ENCODE peak calls at places on chromosomes 13 and 19, in six cellular contexts. One of them, this sample, is unnamed.

GRCh38 chr19:7489609-7490044 is 792 bp upstream of the PEX11G start:
- DNase-seq in right lobe of liver: no peak
- DNase-seq in heart left ventricle: no peak
- DNase-seq in SK-N-SH: no peak
- DNase-seq in breast epithelium: no peak
- DNase-seq in cardiac muscle cell: no peak
- DNase-seq in this sample: no peak

GRCh38 chr19:6032827-6033226 is 54.9 kb upstream of the RANBP3 start:
- DNase-seq in SK-N-SH: no peak
- DNase-seq in breast epithelium: no peak
- DNase-seq in cardiac muscle cell: no peak
- DNase-seq in right lobe of liver: peak; percentile 3
- DNase-seq in heart left ventricle: no peak
- DNase-seq in this sample: no peak

GRCh38 chr19:30880151-30880550 is 469.1 kb downstream of the TSHZ3 start:
- DNase-seq in right lobe of liver: no peak
- DNase-seq in heart left ventricle: no peak
- DNase-seq in breast epithelium: no peak
- DNase-seq in SK-N-SH: no peak
- DNase-seq in cardiac muscle cell: no peak
- DNase-seq in this sample: no peak

GRCh38 chr13:23866420-23867026 is 22.7 kb downstream of the MIPEP start:
- DNase-seq in SK-N-SH: no peak
- DNase-seq in breast epithelium: no peak
- DNase-seq in heart left ventricle: no peak
- DNase-seq in right lobe of liver: no peak
- DNase-seq in cardiac muscle cell: no peak
- DNase-seq in this sample: no peak

GRCh38 chr13:79541426-79542049 is 60.6 kb downstream of the NDFIP2 start:
- DNase-seq in cardiac muscle cell: peak; percentile 78
- DNase-seq in heart left ventricle: no peak
- DNase-seq in SK-N-SH: peak; percentile 21
- DNase-seq in breast epithelium: no peak
- DNase-seq in right lobe of liver: no peak
- DNase-seq in this sample: peak; percentile 45

GRCh38 chr13:95254341-95254740 is 46.9 kb downstream of the ABCC4 start:
- DNase-seq in cardiac muscle cell: no peak
- DNase-seq in SK-N-SH: no peak
- DNase-seq in heart left ventricle: no peak
- DNase-seq in breast epithelium: no peak
- DNase-seq in right lobe of liver: no peak
- DNase-seq in this sample: peak; percentile 67

GRCh38 chr19:5286465-5287029 is 54.1 kb downstream of the PTPRS start:
- DNase-seq in heart left ventricle: no peak
- DNase-seq in cardiac muscle cell: no peak
- DNase-seq in right lobe of liver: no peak
- DNase-seq in breast epithelium: no peak
- DNase-seq in SK-N-SH: no peak
- DNase-seq in this sample: no peak

GRCh38 chr19:42233106-42233505 is 9.3 kb downstream of the GSK3A start:
- DNase-seq in breast epithelium: no peak
- DNase-seq in cardiac muscle cell: no peak
- DNase-seq in heart left ventricle: no peak
- DNase-seq in SK-N-SH: no peak
- DNase-seq in right lobe of liver: no peak
- DNase-seq in this sample: no peak

GRCh38 chr13:30906411-30906990 is 430 bp downstream of the MEDAG start:
- DNase-seq in heart left ventricle: peak; percentile 34
- DNase-seq in SK-N-SH: no peak
- DNase-seq in cardiac muscle cell: peak; percentile 33
- DNase-seq in breast epithelium: no peak
- DNase-seq in right lobe of liver: no peak
- DNase-seq in this sample: no peak

GRCh38 chr13:84366484-84366883 is 484.2 kb upstream of the SLITRK1 start:
- DNase-seq in breast epithelium: no peak
- DNase-seq in heart left ventricle: no peak
- DNase-seq in SK-N-SH: no peak
- DNase-seq in cardiac muscle cell: peak; percentile 1
- DNase-seq in right lobe of liver: no peak
- DNase-seq in this sample: no peak

GRCh38 chr19:48502720-48503018 is 9.0 kb downstream of the LMTK3 start:
- DNase-seq in right lobe of liver: no peak
- DNase-seq in cardiac muscle cell: no peak
- DNase-seq in heart left ventricle: no peak
- DNase-seq in SK-N-SH: no peak
- DNase-seq in breast epithelium: no peak
- DNase-seq in this sample: no peak

GRCh38 chr19:39203372-39204341 is at the start of gene SYCN:
- DNase-seq in right lobe of liver: no peak
- DNase-seq in breast epithelium: no peak
- DNase-seq in cardiac muscle cell: no peak
- DNase-seq in heart left ventricle: no peak
- DNase-seq in SK-N-SH: peak; percentile 49
- DNase-seq in this sample: no peak

GRCh38 chr13:60759499-60759898 is 362.5 kb downstream of the TDRD3 start:
- DNase-seq in right lobe of liver: no peak
- DNase-seq in heart left ventricle: no peak
- DNase-seq in SK-N-SH: peak; percentile 31
- DNase-seq in cardiac muscle cell: peak; percentile 14
- DNase-seq in breast epithelium: no peak
- DNase-seq in this sample: peak; percentile 47

GRCh38 chr13:44111701-44112100 is 232.0 kb downstream of the LACC1 start:
- DNase-seq in breast epithelium: no peak
- DNase-seq in heart left ventricle: no peak
- DNase-seq in right lobe of liver: no peak
- DNase-seq in cardiac muscle cell: no peak
- DNase-seq in SK-N-SH: no peak
- DNase-seq in this sample: no peak

GRCh38 chr19:44050740-44051653 is 839 bp upstream of the ZNF223 start:
- DNase-seq in right lobe of liver: no peak
- DNase-seq in heart left ventricle: no peak
- DNase-seq in SK-N-SH: no peak
- DNase-seq in breast epithelium: no peak
- DNase-seq in cardiac muscle cell: peak; percentile 6
- DNase-seq in this sample: peak; percentile 67

GRCh38 chr13:35771898-35772297 is 295.4 kb upstream of the MAB21L1 start:
- DNase-seq in SK-N-SH: no peak
- DNase-seq in cardiac muscle cell: peak; percentile 34
- DNase-seq in right lobe of liver: no peak
- DNase-seq in breast epithelium: no peak
- DNase-seq in heart left ventricle: no peak
- DNase-seq in this sample: peak; percentile 93

GRCh38 chr19:49988433-49988832 is 27.5 kb upstream of the SIGLEC11 start:
- DNase-seq in heart left ventricle: no peak
- DNase-seq in cardiac muscle cell: no peak
- DNase-seq in breast epithelium: no peak
- DNase-seq in SK-N-SH: no peak
- DNase-seq in right lobe of liver: no peak
- DNase-seq in this sample: peak; percentile 60

GRCh38 chr13:33510350-33510749 is 224.8 kb upstream of the STARD13 start:
- DNase-seq in SK-N-SH: no peak
- DNase-seq in right lobe of liver: no peak
- DNase-seq in breast epithelium: no peak
- DNase-seq in heart left ventricle: no peak
- DNase-seq in cardiac muscle cell: no peak
- DNase-seq in this sample: no peak

GRCh38 chr19:18590273-18591272 is 2.0 kb downstream of the REX1BD start:
- DNase-seq in right lobe of liver: no peak
- DNase-seq in breast epithelium: peak; percentile 82
- DNase-seq in heart left ventricle: peak; percentile 49
- DNase-seq in SK-N-SH: peak; percentile 89
- DNase-seq in cardiac muscle cell: peak; percentile 70
- DNase-seq in this sample: peak; percentile 66
- TF ChIP-seq CTCF in right lobe of liver: no peak
- TF ChIP-seq CTCF in breast epithelium: peak; percentile 61
- TF ChIP-seq CTCF in heart left ventricle: no peak
- TF ChIP-seq CTCF in SK-N-SH: peak; percentile 70
- TF ChIP-seq CTCF in cardiac muscle cell: peak; percentile 39
- TF ChIP-seq CTCF in this sample: peak; percentile 59

DNA sequence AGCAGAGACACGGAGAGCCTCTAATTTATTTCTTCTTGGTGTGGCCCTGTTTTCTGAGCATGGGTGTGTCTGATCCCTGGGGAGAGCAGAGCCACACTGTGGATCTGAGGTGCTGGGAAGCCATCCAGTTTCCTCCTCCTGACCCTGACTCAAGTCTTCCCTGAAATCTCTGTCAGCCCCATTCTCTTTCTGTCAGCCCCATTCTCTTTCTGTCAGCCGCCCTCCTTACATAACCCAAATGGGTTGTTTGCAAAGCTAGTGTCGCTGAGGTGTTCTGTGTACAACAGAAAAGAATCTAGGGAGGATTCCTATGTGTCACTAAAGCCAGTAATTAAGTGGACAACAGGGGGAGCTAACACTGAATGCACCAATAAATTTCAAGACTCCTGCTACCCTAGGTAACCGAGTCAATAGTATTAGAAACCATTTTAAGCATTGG is 50.2 kb downstream of the LRCH1 start:
- DNase-seq in breast epithelium: no peak
- DNase-seq in heart left ventricle: no peak
- DNase-seq in SK-N-SH: no peak
- DNase-seq in right lobe of liver: no peak
- DNase-seq in cardiac muscle cell: peak; percentile 44
- DNase-seq in this sample: no peak
- H3K4me1 ChIP-seq in breast epithelium: no peaks in the 10 kb centered on the region
- H3K4me1 ChIP-seq in heart left ventricle: peaks cover 89% of the 10 kb centered on the region
- H3K4me1 ChIP-seq in SK-N-SH: peaks cover 14% of the 10 kb centered on the region
- H3K4me1 ChIP-seq in right lobe of liver: peaks cover 33% of the 10 kb centered on the region
- H3K4me1 ChIP-seq in cardiac muscle cell: peaks cover 31% of the 10 kb centered on the region
- H3K4me1 ChIP-seq in this sample: peaks cover 35% of the 10 kb centered on the region

GRCh38 chr19:51927859-51928258 is 587 bp downstream of the ZNF613 start:
- DNase-seq in cardiac muscle cell: no peak
- DNase-seq in right lobe of liver: no peak
- DNase-seq in SK-N-SH: no peak
- DNase-seq in heart left ventricle: no peak
- DNase-seq in breast epithelium: no peak
- DNase-seq in this sample: no peak

GRCh38 chr19:51921949-51922348 is 5.3 kb upstream of the ZNF613 start:
- DNase-seq in right lobe of liver: no peak
- DNase-seq in heart left ventricle: no peak
- DNase-seq in cardiac muscle cell: no peak
- DNase-seq in SK-N-SH: no peak
- DNase-seq in breast epithelium: no peak
- DNase-seq in this sample: no peak

GRCh38 chr19:51931921-51932320 is 4.6 kb downstream of the ZNF613 start:
- DNase-seq in breast epithelium: no peak
- DNase-seq in heart left ventricle: no peak
- DNase-seq in SK-N-SH: no peak
- DNase-seq in cardiac muscle cell: no peak
- DNase-seq in right lobe of liver: no peak
- DNase-seq in this sample: no peak

GRCh38 chr19:51926426-51926783 is 867 bp upstream of the ZNF613 start:
- DNase-seq in SK-N-SH: no peak
- DNase-seq in right lobe of liver: no peak
- DNase-seq in cardiac muscle cell: no peak
- DNase-seq in breast epithelium: no peak
- DNase-seq in heart left ventricle: no peak
- DNase-seq in this sample: no peak

DNA sequence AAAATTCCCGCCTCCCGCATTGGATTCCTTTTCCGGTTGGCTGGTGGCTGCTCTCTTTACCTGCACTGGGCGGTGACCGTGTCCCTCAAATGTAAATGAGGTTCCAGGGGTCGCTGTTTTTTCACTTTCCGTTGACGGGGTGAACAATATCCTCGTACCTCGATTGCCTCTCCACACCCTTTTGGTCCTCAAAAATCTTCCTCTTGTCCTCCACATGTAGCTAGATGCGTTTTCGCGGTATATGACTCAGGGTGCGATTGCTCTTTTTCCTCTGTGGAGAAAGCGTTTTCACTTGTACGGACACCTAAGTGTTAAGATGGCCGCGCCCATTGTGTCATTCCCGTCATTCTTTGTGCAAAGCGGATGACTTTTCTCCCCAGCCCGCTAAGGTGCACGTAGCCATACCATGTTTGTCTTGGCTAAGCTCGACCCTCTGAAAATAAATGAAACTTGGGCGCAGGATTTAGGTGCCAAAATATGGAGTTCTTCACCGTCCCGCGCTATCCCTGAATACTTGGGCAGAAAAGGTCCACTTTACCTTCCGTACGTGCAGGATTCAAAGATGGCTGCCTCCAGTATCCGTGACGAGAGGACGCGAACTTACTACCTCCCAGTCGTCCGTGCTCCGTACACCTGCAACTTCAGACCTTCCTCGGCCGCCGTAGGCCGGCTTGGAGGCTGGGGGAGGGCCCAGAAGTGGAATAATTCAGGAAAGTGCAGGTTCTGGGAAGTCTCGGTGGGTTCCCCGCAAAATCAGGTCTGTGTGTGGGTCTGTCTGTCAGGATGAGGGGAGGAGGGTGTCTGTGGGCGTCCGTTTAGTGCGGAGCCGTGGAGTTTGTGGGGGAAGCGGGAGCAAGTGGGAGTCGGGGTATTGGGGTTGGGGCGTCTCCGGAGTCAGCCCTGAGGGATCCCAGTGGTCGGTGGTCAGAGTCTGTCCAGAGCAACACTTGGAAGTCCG is at the start of gene ZNF613:
- DNase-seq in SK-N-SH: peak; percentile 82
- DNase-seq in right lobe of liver: peak; percentile 88
- DNase-seq in cardiac muscle cell: peak; percentile 97
- DNase-seq in heart left ventricle: peak; percentile 93
- DNase-seq in breast epithelium: peak; percentile 78
- DNase-seq in this sample: peak; percentile 93
- TF ChIP-seq CTCF in SK-N-SH: peak; percentile 47
- TF ChIP-seq CTCF in right lobe of liver: peak; percentile 22
- TF ChIP-seq CTCF in cardiac muscle cell: peak; percentile 22
- TF ChIP-seq CTCF in heart left ventricle: peak; percentile 44
- TF ChIP-seq CTCF in breast epithelium: peak; percentile 32
- TF ChIP-seq CTCF in this sample: peak; percentile 61

GRCh38 chr19:1905863-1906375 is 720 bp downstream of the ADAT3 start:
- DNase-seq in SK-N-SH: no peak
- DNase-seq in cardiac muscle cell: no peak
- DNase-seq in right lobe of liver: no peak
- DNase-seq in heart left ventricle: no peak
- DNase-seq in breast epithelium: no peak
- DNase-seq in this sample: no peak

GRCh38 chr19:1907563-1908363 is 2.6 kb downstream of the ADAT3 start:
- DNase-seq in heart left ventricle: no peak
- DNase-seq in breast epithelium: peak; percentile 52
- DNase-seq in cardiac muscle cell: no peak
- DNase-seq in right lobe of liver: no peak
- DNase-seq in SK-N-SH: no peak
- DNase-seq in this sample: peak; percentile 59

GRCh38 chr19:1905071-1905862 is at the start of the genes ADAT3 and SCAMP4:
- DNase-seq in SK-N-SH: peak; percentile 98
- DNase-seq in heart left ventricle: peak; percentile 99
- DNase-seq in breast epithelium: peak; percentile 98
- DNase-seq in cardiac muscle cell: peak; percentile 100
- DNase-seq in right lobe of liver: peak; percentile 100
- DNase-seq in this sample: peak; percentile 95

GRCh38 chr19:1908364-1908678 is 3.1 kb downstream of the ADAT3 start:
- DNase-seq in right lobe of liver: no peak
- DNase-seq in heart left ventricle: no peak
- DNase-seq in cardiac muscle cell: no peak
- DNase-seq in breast epithelium: no peak
- DNase-seq in SK-N-SH: no peak
- DNase-seq in this sample: no peak

GRCh38 chr19:1906985-1907562 is 1.9 kb downstream of the ADAT3 start:
- DNase-seq in right lobe of liver: no peak
- DNase-seq in SK-N-SH: no peak
- DNase-seq in heart left ventricle: no peak
- DNase-seq in cardiac muscle cell: no peak
- DNase-seq in breast epithelium: no peak
- DNase-seq in this sample: no peak
- H3K4me1 ChIP-seq in right lobe of liver: no peaks in the 10 kb centered on the region
- H3K4me1 ChIP-seq in SK-N-SH: peaks cover 18% of the 10 kb centered on the region
- H3K4me1 ChIP-seq in heart left ventricle: peaks cover 11% of the 10 kb centered on the region
- H3K4me1 ChIP-seq in cardiac muscle cell: no peaks in the 10 kb centered on the region
- H3K4me1 ChIP-seq in breast epithelium: peaks cover 13% of the 10 kb centered on the region
- H3K4me1 ChIP-seq in this sample: peaks cover 14% of the 10 kb centered on the region